ENCODE peak calls at places on chromosomes 4 and X, in five cellular contexts. A, N, R, P and K are unnamed samples.

GRCh38 chr4:7909463-7909862 is 30.2 kb downstream of the AFAP1 start:
- DNase-seq in A (no peak), N (no peak), R (no peak), P (no peak), K (no peak)

GRCh38 chrX:1784773-1785172 is 169.9 kb downstream of the ASMT start:
- DNase-seq in A (no peak), N (no peak), R (no peak), P (no peak), K (no peak)

GRCh38 chr4:48585401-48585800 is 95.3 kb downstream of the ZAR1 start:
- DNase-seq in A (no peak), N (no peak), R (no peak), P (no peak), K (no peak)

GRCh38 chr4:13535708-13536361 is 8.5 kb downstream of the NKX3-2 start:
- DNase-seq in A (no peak), N (no peak), R (no peak), P (no peak), K (no peak)

GRCh38 chrX:70226048-70226447 is 8.4 kb upstream of the AWAT1 start:
- DNase-seq in A (no peak), N (no peak), R (no peak), P (no peak), K (no peak)

GRCh38 chr4:2408401-2408958 is 10.0 kb downstream of the ZFYVE28 start:
- DNase-seq in A (no peak), N (no peak), R (no peak), P (no peak), K (no peak)

GRCh38 chr4:83961575-83961974 is 425.7 kb downstream of the GPAT3 start:
- DNase-seq in A (no peak), N (no peak), R (no peak), P (no peak), K (no peak)

GRCh38 chr4:152424980-152425379 is 110.9 kb downstream of the FBXW7 start:
- DNase-seq in A (no peak), N (no peak), R (no peak), P (peak; percentile 43), K (no peak)

GRCh38 chr4:96352051-96352517 is 512.2 kb downstream of the PDHA2 start:
- DNase-seq in A (no peak), N (no peak), R (no peak), P (peak; percentile 14), K (peak; percentile 60)

GRCh38 chr4:94207469-94208224 is at the start of gene SMARCAD1:
- DNase-seq in A (peak; percentile 93), N (peak; percentile 76), R (peak; percentile 94), P (peak; percentile 91), K (peak; percentile 89)

GRCh38 chr4:143076723-143077122 is 108.0 kb upstream of the USP38 start:
- DNase-seq in A (no peak), N (no peak), R (no peak), P (no peak), K (no peak)

GRCh38 chrX:40009462-40009851 is 88.3 kb downstream of the BCOR start:
- DNase-seq in A (no peak), N (no peak), R (no peak), P (no peak), K (no peak)

GRCh38 chr4:10535900-10536299 is 78.7 kb upstream of the ZNF518B start:
- DNase-seq in A (no peak), N (peak; percentile 38), R (no peak), P (no peak), K (no peak)

GRCh38 chr4:87009095-87009648 is 74.4 kb downstream of the AFF1 start:
- DNase-seq in A (no peak), N (no peak), R (no peak), P (no peak), K (no peak)

GRCh38 chr4:4607336-4608213 is 65.7 kb upstream of the STX18 start:
- DNase-seq in A (no peak), N (no peak), R (no peak), P (no peak), K (no peak)

GRCh38 chr4:78610546-78611214 is 59.1 kb downstream of the ANXA3 start:
- DNase-seq in A (no peak), N (no peak), R (no peak), P (no peak), K (no peak)

GRCh38 chrX:132662844-132663243 is 174.0 kb upstream of the MBNL3 start:
- DNase-seq in A (no peak), N (no peak), R (no peak), P (no peak), K (no peak)
- H3K9me3 ChIP-seq in A (no peaks in the 10 kb centered on the region), N (no peaks in the 10 kb centered on the region), R (no peaks in the 10 kb centered on the region), P (no peaks in the 10 kb centered on the region), K (no peaks in the 10 kb centered on the region)

GRCh38 chr4:184420402-184420801 is 53.9 kb downstream of the IRF2 start:
- DNase-seq in A (no peak), N (peak; percentile 20), R (no peak), P (no peak), K (no peak)
- H3K4me1 ChIP-seq in A (no peaks in the 10 kb centered on the region), N (peaks cover 71% of the 10 kb centered on the region), R (peaks cover 6% of the 10 kb centered on the region), P (peaks cover 31% of the 10 kb centered on the region), K (no peaks in the 10 kb centered on the region)

GRCh38 chr4:149108626-149109025 is 666.4 kb upstream of the NR3C2 start:
- DNase-seq in A (no peak), N (no peak), R (no peak), P (no peak), K (peak; percentile 26)

GRCh38 chr4:149101649-149102048 is 659.4 kb upstream of the NR3C2 start:
- DNase-seq in A (no peak), N (no peak), R (no peak), P (no peak), K (peak; percentile 14)

GRCh38 chr4:149102765-149103164 is 660.6 kb upstream of the NR3C2 start:
- DNase-seq in A (no peak), N (no peak), R (no peak), P (no peak), K (no peak)
- H3K9me3 ChIP-seq in A (no peaks in the 10 kb centered on the region), N (no peaks in the 10 kb centered on the region), R (no peaks in the 10 kb centered on the region), P (no peaks in the 10 kb centered on the region), K (no peaks in the 10 kb centered on the region)

DNA sequence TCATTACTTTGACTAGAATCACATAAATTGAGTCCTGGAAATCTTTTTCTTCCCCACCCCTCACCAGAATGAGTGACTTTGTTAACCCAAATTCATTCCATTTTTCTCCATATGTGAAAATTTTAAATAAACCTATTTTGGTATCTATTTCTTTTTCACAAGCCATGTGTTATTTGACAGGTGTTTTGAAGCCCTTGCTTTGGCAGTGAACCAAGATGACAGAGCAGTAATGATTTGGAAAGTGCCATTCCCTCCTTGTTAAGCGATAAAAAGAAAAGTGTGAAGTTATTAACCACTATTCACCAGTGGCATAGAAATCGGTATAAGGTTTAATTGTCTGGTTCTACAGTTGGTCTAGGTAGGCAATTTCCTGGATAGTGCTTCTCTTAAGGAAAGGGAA is 66.1 kb downstream of the POLA1 start:
- DNase-seq in A (no peak), N (no peak), R (no peak), P (no peak), K (no peak)
- H3K4me1 ChIP-seq in A (no peaks in the 10 kb centered on the region), N (no peaks in the 10 kb centered on the region), R (no peaks in the 10 kb centered on the region), P (no peaks in the 10 kb centered on the region), K (peaks cover 10% of the 10 kb centered on the region)

DNA sequence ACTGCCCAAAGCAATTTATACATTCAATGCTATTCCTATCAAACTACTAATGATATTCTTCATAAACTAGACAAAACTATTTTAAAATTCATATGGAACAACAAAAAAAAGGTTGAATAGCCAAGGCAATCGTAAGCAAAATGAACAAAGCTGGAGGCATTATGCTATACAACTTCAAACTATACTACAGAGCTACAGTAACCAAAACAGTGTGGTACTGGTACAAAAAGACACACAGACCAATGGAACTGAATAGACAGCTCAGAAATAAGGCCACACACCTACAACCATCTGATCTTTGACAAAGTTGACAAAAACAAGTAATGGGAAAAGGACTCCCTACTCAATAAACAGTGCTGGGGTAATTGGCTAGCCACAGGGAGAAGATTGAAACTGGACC is 67.0 kb downstream of the FGF16 start:
- DNase-seq in A (no peak), N (no peak), R (no peak), P (no peak), K (no peak)
- H3K9me3 ChIP-seq in A (no peaks in the 10 kb centered on the region), N (no peaks in the 10 kb centered on the region), R (no peaks in the 10 kb centered on the region), P (peaks cover 7% of the 10 kb centered on the region), K (peaks cover 8% of the 10 kb centered on the region)